ENCODE peak calls at places on chromosomes 12 and 14, in eight cellular contexts. P is endothelial cell, I is MCF 10A, U is AG04450, G is ACHN, C is COR-L47, Z is ecto neural progenitor cell, R is nephron progenitor cell. M is an unnamed sample.

GRCh38 chr12:121590476-121591143 is 9.8 kb upstream of the KDM2B start:
- DNase-seq in P (no peak), I (no peak), U (no peak), G (no peak), C (no peak), Z (no peak), R (peak; percentile 20), M (no peak)

GRCh38 chr14:47278233-47278842 is 397.1 kb downstream of the MDGA2 start:
- DNase-seq in P (peak; percentile 72), I (peak; percentile 62), U (no peak), G (peak; percentile 54), C (peak; percentile 3), Z (peak; percentile 74), R (peak; percentile 78), M (peak; percentile 72)

GRCh38 chr12:68808388-68809189 is 612 bp downstream of the MDM2 start:
- DNase-seq in P (peak; percentile 68), I (peak; percentile 98), U (peak; percentile 75), G (peak; percentile 99), C (peak; percentile 87), Z (peak; percentile 90), R (peak; percentile 78), M (peak; percentile 98)

GRCh38 chr14:99902925-99903324 is 109.7 kb downstream of the EML1 start:
- DNase-seq in P (no peak), I (no peak), U (no peak), G (no peak), C (no peak), Z (no peak), R (no peak), M (no peak)

GRCh38 chr12:19150273-19150895 is 20.9 kb downstream of the PLEKHA5 start:
- DNase-seq in P (no peak), I (no peak), U (no peak), G (peak; percentile 39), C (no peak), Z (no peak), R (no peak), M (no peak)

GRCh38 chr14:104441275-104442106 is 138.1 kb upstream of the C14orf180 start:
- DNase-seq in P (no peak), I (no peak), U (no peak), G (no peak), C (no peak), Z (peak; percentile 40), R (no peak), M (peak; percentile 30)

GRCh38 chr12:128763395-128763794 is 60.4 kb downstream of the SLC15A4 start:
- DNase-seq in P (no peak), I (no peak), U (no peak), G (no peak), C (no peak), Z (no peak), R (no peak), M (no peak)

GRCh38 chr12:102314821-102315220 is 117.2 kb upstream of the PMCH start:
- DNase-seq in P (no peak), I (no peak), U (no peak), G (no peak), C (no peak), Z (no peak), R (no peak), M (no peak)

GRCh38 chr14:20624495-20625070 is 16.9 kb downstream of the OR6S1 start:
- DNase-seq in P (peak; percentile 22), I (peak; percentile 87), U (no peak), G (no peak), C (no peak), Z (peak; percentile 72), R (peak; percentile 68), M (peak; percentile 88)

GRCh38 chr12:14664434-14665023 is 31.9 kb downstream of the GUCY2C start:
- DNase-seq in P (no peak), I (peak; percentile 53), U (no peak), G (peak; percentile 70), C (peak; percentile 1), Z (no peak), R (no peak), M (no peak)